ENCODE peak calls at places on chromosome 13, in ten cellular contexts. C is thoracic aorta; E is neuronal stem cell; S is osteoblast; X is ascending aorta; T is fibroblast of pulmonary artery; J is CD8-positive, alpha-beta T cell; D is esophagus squamous epithelium; Y is bronchial epithelial cell; M is kidney epithelial cell. U is an unnamed sample.

GRCh38 chr13:94248454-94249233 is 230.8 kb downstream of the DCT start:
- DNase-seq in X (no peak), M (no peak), D (no peak), J (no peak), Y (no peak), C (no peak), T (no peak), S (no peak), E (no peak), U (no peak)

GRCh38 chr13:84588023-84588422 is 705.7 kb upstream of the SLITRK1 start:
- DNase-seq in S (no peak), C (no peak), J (no peak), T (no peak), D (no peak), E (no peak), M (no peak), Y (no peak), X (no peak), U (no peak)

GRCh38 chr13:49625392-49626137 is 2.7 kb upstream of the ARL11 start:
- DNase-seq in D (no peak), J (no peak), E (no peak), M (no peak), C (no peak), S (peak), T (peak), X (no peak), Y (no peak), U (no peak)

GRCh38 chr13:19862511-19863313 is 737 bp downstream of the ZMYM5 start:
- DNase-seq in Y (peak), E (peak), J (peak), M (no peak), C (no peak), X (no peak), T (peak), D (no peak), S (peak), U (no peak)

GRCh38 chr13:112968380-112968909 is 569 bp upstream of the MCF2L start:
- DNase-seq in X (no peak), C (no peak), E (no peak), M (no peak), Y (no peak), J (peak), S (peak), D (no peak), T (no peak), U (no peak)

GRCh38 chr13:71254384-71254783 is 612.6 kb downstream of the DACH1 start:
- DNase-seq in X (no peak), D (no peak), E (no peak), Y (peak), M (no peak), T (no peak), S (no peak), C (no peak), J (no peak), U (no peak)

GRCh38 chr13:52454459-52454824 is 836 bp upstream of the CKAP2 start:
- DNase-seq in Y (peak), M (no peak), E (no peak), C (no peak), D (no peak), J (peak), X (no peak), T (no peak), S (no peak), U (no peak)

GRCh38 chr13:25581351-25581750 is 209.6 kb downstream of the ATP8A2 start:
- DNase-seq in D (no peak), M (no peak), T (no peak), C (no peak), S (no peak), J (no peak), E (no peak), X (no peak), Y (no peak), U (no peak)

GRCh38 chr13:111114362-111115050 is 604 bp upstream of the ARHGEF7 start:
- DNase-seq in T (peak), C (peak), J (no peak), S (no peak), D (no peak), X (no peak), E (peak), Y (peak), M (no peak), U (no peak)

GRCh38 chr13:40328091-40328490 is 338.4 kb downstream of the FOXO1 start:
- DNase-seq in E (no peak), D (no peak), X (no peak), S (no peak), J (no peak), T (no peak), Y (no peak), M (no peak), C (no peak), U (no peak)

GRCh38 chr13:110327036-110327790 is 20.1 kb downstream of the COL4A2 start:
- DNase-seq in Y (no peak), E (no peak), C (no peak), D (no peak), M (no peak), X (no peak), T (no peak), S (no peak), J (no peak), U (no peak)

GRCh38 chr13:45280751-45281634 is 60.0 kb downstream of the TPT1 start:
- DNase-seq in X (no peak), C (peak), S (peak), J (no peak), E (peak), Y (peak), T (peak), D (no peak), M (peak), U (peak)

GRCh38 chr13:109840201-109840892 is 54.0 kb upstream of the IRS2 start:
- DNase-seq in D (no peak), S (no peak), X (no peak), J (no peak), C (no peak), Y (peak), M (peak), E (peak), T (peak), U (no peak)

GRCh38 chr13:46386426-46386995 is 541 bp downstream of the RUBCNL start:
- DNase-seq in X (no peak), D (no peak), Y (no peak), S (peak), T (no peak), E (no peak), C (no peak), J (no peak), M (no peak), U (no peak)
- H3K4me3 ChIP-seq in X (peak), D (peak), Y (no peak), S (peak), T (no peak), E (peak), C (peak), J (peak), M (peak), U (peak)

DNA sequence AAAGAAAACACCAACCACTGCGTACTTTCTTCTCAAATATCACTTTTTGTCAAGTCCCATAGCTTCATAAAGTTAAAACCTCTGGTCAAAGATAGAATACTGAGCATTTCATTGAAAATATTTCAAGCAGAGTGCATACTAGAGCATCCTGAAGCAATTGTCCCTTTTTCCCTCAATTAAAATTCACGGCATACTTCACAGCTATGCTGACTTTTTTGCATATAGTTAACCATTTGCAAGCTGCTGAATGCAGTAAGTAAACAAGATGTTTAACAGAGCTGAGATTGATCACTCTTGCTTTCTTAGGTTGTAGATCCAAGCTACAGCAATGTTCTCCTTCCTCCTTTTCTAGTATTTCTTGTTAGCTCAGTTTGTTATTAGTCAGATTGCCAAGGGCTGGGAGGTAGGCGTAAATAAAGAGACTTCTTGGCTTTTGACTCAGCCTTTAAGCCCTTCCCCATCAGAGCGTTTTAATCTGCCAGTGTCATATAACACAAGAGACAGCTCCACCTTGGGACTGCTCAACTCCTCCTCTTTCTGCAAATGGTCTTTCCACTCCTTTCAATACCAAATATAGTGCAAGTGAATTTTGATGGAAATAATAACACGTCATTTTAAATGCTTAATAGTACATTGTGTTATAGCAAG is at the start of gene SLITRK6:
- DNase-seq in S (no peak), X (no peak), Y (peak), T (peak), J (no peak), C (no peak), M (peak), D (no peak), E (peak), U (peak)
- H3K4me3 ChIP-seq in S (no peak), X (no peak), Y (peak), T (peak), J (no peak), C (no peak), M (no peak), D (peak), E (no peak), U (peak)

DNA sequence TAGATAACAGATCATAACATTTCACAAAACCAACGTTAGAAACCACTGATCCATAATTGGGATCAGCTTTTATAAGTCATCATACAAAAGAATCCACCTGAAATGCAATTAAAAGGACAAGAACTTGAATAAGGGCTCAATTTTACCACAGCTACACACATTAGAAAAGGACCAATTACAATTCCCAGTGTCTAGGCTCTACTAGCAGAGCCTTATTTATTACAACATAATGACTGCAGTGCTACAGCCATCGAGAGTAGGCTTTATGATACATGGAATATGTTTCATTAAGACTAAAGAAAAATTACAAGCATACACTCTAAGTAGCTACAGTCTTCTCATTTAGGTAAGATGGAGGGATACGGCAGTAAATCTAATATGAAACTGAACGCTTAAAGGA is 2.9 kb downstream of the RBM26 start:
- DNase-seq in E (no peak), T (no peak), Y (no peak), M (no peak), C (no peak), D (no peak), S (peak), X (no peak), J (no peak), U (no peak)
- H3K4me3 ChIP-seq in E (no peak), T (no peak), Y (no peak), M (no peak), C (no peak), D (no peak), S (peak), X (peak), J (peak), U (no peak)

DNA sequence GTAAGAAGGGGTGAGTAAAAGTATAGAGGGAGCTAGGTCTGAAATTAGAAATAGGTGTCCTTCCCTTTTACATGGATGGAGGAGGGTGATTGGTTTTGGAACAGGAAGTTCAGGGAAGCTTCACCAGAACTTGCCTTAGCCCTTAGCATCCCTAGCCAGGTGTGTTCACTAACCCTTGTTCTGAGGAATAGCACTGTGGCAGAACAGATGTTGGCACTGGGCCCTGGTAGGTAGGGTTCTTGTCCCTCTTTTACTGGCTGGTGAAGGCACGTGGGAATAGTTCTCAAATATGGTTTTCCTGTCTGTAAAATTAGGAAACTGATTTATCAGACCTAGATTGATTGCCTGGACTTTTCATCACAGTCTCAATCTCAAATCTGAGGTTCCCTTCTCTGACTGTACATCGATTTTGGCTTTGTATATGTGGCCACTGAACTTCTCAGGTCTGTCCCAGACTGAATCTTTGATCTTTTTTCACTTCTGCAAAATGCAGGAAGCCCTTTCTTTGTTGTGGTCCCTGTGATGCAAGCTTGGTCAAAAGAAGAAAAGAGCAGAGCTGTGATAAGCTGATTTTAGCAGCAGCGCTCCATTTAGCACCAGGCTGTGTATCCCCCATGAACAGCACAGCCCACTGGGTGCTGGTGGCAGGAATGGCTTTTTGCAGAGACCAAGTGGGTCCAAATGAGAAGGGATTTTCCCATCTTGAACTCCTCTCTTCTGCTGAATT is 86.2 kb upstream of the HTR2A start:
- DNase-seq in D (no peak), E (no peak), S (no peak), Y (no peak), J (no peak), C (no peak), X (no peak), T (no peak), M (no peak), U (no peak)
- H3K4me3 ChIP-seq in D (no peak), E (no peak), S (no peak), Y (no peak), J (no peak), C (no peak), X (no peak), T (no peak), M (no peak), U (no peak)

GRCh38 chr13:73741111-73741510 is 393.1 kb downstream of the KLF12 start:
- DNase-seq in X (no peak), J (no peak), Y (no peak), D (no peak), E (no peak), M (no peak), C (no peak), S (peak), T (peak), U (no peak)
- H3K4me3 ChIP-seq in X (peak), J (no peak), Y (no peak), D (no peak), E (no peak), M (no peak), C (peak), S (peak), T (peak), U (no peak)

GRCh38 chr13:114118763-114119123 is 13.7 kb downstream of the RASA3 start:
- DNase-seq in X (no peak), T (peak), E (no peak), J (no peak), Y (no peak), S (peak), D (no peak), M (peak), C (no peak), U (no peak)
- H3K4me3 ChIP-seq in X (peak), T (peak), E (no peak), J (no peak), Y (no peak), S (peak), D (no peak), M (no peak), C (peak), U (no peak)

DNA sequence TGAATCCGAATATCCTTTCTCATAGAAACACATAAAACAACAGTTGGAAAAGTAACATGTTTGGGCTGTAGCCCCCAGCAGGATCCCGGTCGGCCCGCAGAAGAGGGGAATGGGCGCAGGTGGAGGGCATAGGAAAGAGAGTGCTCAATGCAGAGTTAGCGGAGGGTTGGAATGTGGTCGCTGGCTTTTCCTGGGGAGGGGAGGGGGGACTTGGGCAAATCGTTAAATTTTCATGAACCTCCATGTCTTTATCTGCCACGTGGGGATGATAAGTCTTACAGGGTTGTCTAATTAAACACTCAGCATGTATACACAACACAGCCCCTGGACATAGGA is 425 bp upstream of the SLC46A3 start:
- DNase-seq in X (no peak), Y (no peak), M (no peak), T (no peak), E (no peak), C (no peak), S (no peak), D (no peak), J (no peak), U (no peak)
- H3K4me3 ChIP-seq in X (peak), Y (peak), M (peak), T (peak), E (peak), C (peak), S (peak), D (peak), J (peak), U (peak)

GRCh38 chr13:67223742-67224141 is 6.4 kb downstream of the PCDH9 start:
- DNase-seq in C (no peak), S (no peak), M (no peak), E (no peak), D (no peak), T (peak), X (no peak), J (no peak), Y (peak), U (no peak)
- H3K4me3 ChIP-seq in C (peak), S (peak), M (no peak), E (peak), D (no peak), T (peak), X (no peak), J (no peak), Y (no peak), U (peak)

DNA sequence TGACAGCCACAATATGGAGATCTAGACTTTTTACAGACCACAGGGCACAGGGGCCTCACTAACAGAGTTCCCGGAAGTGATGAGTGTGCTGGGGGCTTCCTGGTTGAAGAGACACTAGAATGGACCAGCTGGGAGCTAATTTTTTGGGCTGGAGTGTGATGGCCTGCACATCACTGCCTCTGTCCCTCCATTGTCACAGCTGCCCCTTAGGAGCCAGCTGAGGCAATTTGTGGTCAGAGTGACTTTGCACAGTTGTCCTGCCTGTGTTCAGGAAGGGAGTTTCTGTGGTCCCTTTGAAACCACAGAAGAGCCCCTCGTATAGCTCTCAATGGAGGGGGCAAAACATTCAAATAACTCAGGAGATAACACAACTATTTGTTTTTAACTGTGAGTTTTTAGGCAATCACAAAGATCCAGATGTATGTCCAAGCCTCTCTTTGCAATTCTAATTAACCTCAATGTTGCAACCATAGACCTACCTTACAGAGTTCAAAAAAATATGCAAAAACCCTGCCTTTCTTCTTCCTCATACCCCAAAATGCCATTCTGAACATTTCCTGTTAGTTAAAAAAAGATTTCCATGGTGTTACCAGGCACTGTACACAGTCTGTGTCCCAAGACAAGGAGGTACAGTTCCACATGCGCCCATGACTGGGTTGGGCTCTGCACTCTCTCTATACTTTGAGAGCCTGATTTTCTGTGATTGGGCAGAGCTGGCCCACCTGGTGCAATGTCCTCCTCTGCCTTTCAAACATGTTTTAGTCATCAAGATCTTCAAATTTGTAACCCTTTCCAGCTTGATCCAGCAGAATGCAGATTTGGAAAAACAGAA is 2.4 kb downstream of the ALOX5AP start:
- DNase-seq in S (peak), M (no peak), X (no peak), Y (no peak), T (no peak), E (no peak), D (no peak), J (no peak), C (no peak), U (no peak)
- H3K4me3 ChIP-seq in S (no peak), M (no peak), X (no peak), Y (no peak), T (no peak), E (no peak), D (no peak), J (peak), C (peak), U (no peak)